ENCODE peak calls at places on chromosome 6, in nine cellular contexts. One of them, this sample, is unnamed.

GRCh38 chr6:170019259-170020040 is 268.0 kb downstream of the ERMARD start:
- DNase-seq in activated naive CD4-positive, alpha-beta T cell: no peak
- DNase-seq in neuronal stem cell: no peak
- DNase-seq in mesendoderm: no peak
- DNase-seq in fibroblast of pulmonary artery: no peak
- DNase-seq in activated T-helper 1 cell treated with Interleukin-2 at 50 U/mL for 16 hours: no peak
- DNase-seq in HEK293T: no peak
- DNase-seq in activated CD8-positive, alpha-beta memory T cell treated with anti-CD3 and anti-CD28 coated beads for 48 hours: no peak
- DNase-seq in effector CD4-positive, alpha-beta T cell: no peak
- DNase-seq in this sample: no peak

GRCh38 chr6:150301871-150302800 is 66.7 kb upstream of the IYD start:
- DNase-seq in activated naive CD4-positive, alpha-beta T cell: no peak
- DNase-seq in neuronal stem cell: no peak
- DNase-seq in mesendoderm: no peak
- DNase-seq in fibroblast of pulmonary artery: peak
- DNase-seq in activated T-helper 1 cell treated with Interleukin-2 at 50 U/mL for 16 hours: no peak
- DNase-seq in HEK293T: no peak
- DNase-seq in activated CD8-positive, alpha-beta memory T cell treated with anti-CD3 and anti-CD28 coated beads for 48 hours: no peak
- DNase-seq in effector CD4-positive, alpha-beta T cell: no peak
- DNase-seq in this sample: no peak

GRCh38 chr6:219641-220198 is 72.6 kb upstream of the DUSP22 start:
- DNase-seq in activated naive CD4-positive, alpha-beta T cell: no peak
- DNase-seq in neuronal stem cell: no peak
- DNase-seq in mesendoderm: peak
- DNase-seq in fibroblast of pulmonary artery: peak
- DNase-seq in activated T-helper 1 cell treated with Interleukin-2 at 50 U/mL for 16 hours: no peak
- DNase-seq in HEK293T: no peak
- DNase-seq in activated CD8-positive, alpha-beta memory T cell treated with anti-CD3 and anti-CD28 coated beads for 48 hours: no peak
- DNase-seq in effector CD4-positive, alpha-beta T cell: no peak
- DNase-seq in this sample: peak

GRCh38 chr6:55892749-55893357 is 17.5 kb upstream of the BMP5 start:
- DNase-seq in activated naive CD4-positive, alpha-beta T cell: no peak
- DNase-seq in neuronal stem cell: no peak
- DNase-seq in mesendoderm: peak
- DNase-seq in fibroblast of pulmonary artery: no peak
- DNase-seq in activated T-helper 1 cell treated with Interleukin-2 at 50 U/mL for 16 hours: no peak
- DNase-seq in HEK293T: no peak
- DNase-seq in activated CD8-positive, alpha-beta memory T cell treated with anti-CD3 and anti-CD28 coated beads for 48 hours: no peak
- DNase-seq in effector CD4-positive, alpha-beta T cell: no peak
- DNase-seq in this sample: peak

GRCh38 chr6:79946773-79947190 is 571 bp downstream of the ELOVL4 start:
- DNase-seq in activated naive CD4-positive, alpha-beta T cell: peak
- DNase-seq in neuronal stem cell: peak
- DNase-seq in mesendoderm: peak
- DNase-seq in fibroblast of pulmonary artery: peak
- DNase-seq in activated T-helper 1 cell treated with Interleukin-2 at 50 U/mL for 16 hours: no peak
- DNase-seq in HEK293T: peak
- DNase-seq in activated CD8-positive, alpha-beta memory T cell treated with anti-CD3 and anti-CD28 coated beads for 48 hours: no peak
- DNase-seq in effector CD4-positive, alpha-beta T cell: no peak
- DNase-seq in this sample: no peak

GRCh38 chr6:56399250-56399671 is 151.9 kb upstream of the COL21A1 start:
- DNase-seq in activated naive CD4-positive, alpha-beta T cell: no peak
- DNase-seq in neuronal stem cell: no peak
- DNase-seq in mesendoderm: peak
- DNase-seq in fibroblast of pulmonary artery: peak
- DNase-seq in activated T-helper 1 cell treated with Interleukin-2 at 50 U/mL for 16 hours: no peak
- DNase-seq in HEK293T: no peak
- DNase-seq in activated CD8-positive, alpha-beta memory T cell treated with anti-CD3 and anti-CD28 coated beads for 48 hours: no peak
- DNase-seq in effector CD4-positive, alpha-beta T cell: no peak
- DNase-seq in this sample: peak

GRCh38 chr6:110337481-110337880 is 20.7 kb downstream of the METTL24 start:
- DNase-seq in activated naive CD4-positive, alpha-beta T cell: no peak
- DNase-seq in neuronal stem cell: no peak
- DNase-seq in mesendoderm: no peak
- DNase-seq in fibroblast of pulmonary artery: peak
- DNase-seq in activated T-helper 1 cell treated with Interleukin-2 at 50 U/mL for 16 hours: no peak
- DNase-seq in HEK293T: no peak
- DNase-seq in activated CD8-positive, alpha-beta memory T cell treated with anti-CD3 and anti-CD28 coated beads for 48 hours: no peak
- DNase-seq in effector CD4-positive, alpha-beta T cell: no peak
- DNase-seq in this sample: no peak

GRCh38 chr6:38725414-38726183 is 10.5 kb downstream of the DNAH8 start:
- DNase-seq in activated naive CD4-positive, alpha-beta T cell: no peak
- DNase-seq in neuronal stem cell: no peak
- DNase-seq in mesendoderm: no peak
- DNase-seq in fibroblast of pulmonary artery: no peak
- DNase-seq in activated T-helper 1 cell treated with Interleukin-2 at 50 U/mL for 16 hours: no peak
- DNase-seq in HEK293T: no peak
- DNase-seq in activated CD8-positive, alpha-beta memory T cell treated with anti-CD3 and anti-CD28 coated beads for 48 hours: no peak
- DNase-seq in effector CD4-positive, alpha-beta T cell: no peak
- DNase-seq in this sample: no peak

GRCh38 chr6:42279144-42279781 is 61.6 kb upstream of the MRPS10 start:
- DNase-seq in activated naive CD4-positive, alpha-beta T cell: peak
- DNase-seq in neuronal stem cell: no peak
- DNase-seq in mesendoderm: no peak
- DNase-seq in fibroblast of pulmonary artery: peak
- DNase-seq in activated T-helper 1 cell treated with Interleukin-2 at 50 U/mL for 16 hours: no peak
- DNase-seq in HEK293T: no peak
- DNase-seq in activated CD8-positive, alpha-beta memory T cell treated with anti-CD3 and anti-CD28 coated beads for 48 hours: no peak
- DNase-seq in effector CD4-positive, alpha-beta T cell: no peak
- DNase-seq in this sample: no peak

GRCh38 chr6:132300323-132300949 is 100.8 kb downstream of the MOXD1 start:
- DNase-seq in activated naive CD4-positive, alpha-beta T cell: no peak
- DNase-seq in neuronal stem cell: no peak
- DNase-seq in mesendoderm: peak
- DNase-seq in fibroblast of pulmonary artery: peak
- DNase-seq in activated T-helper 1 cell treated with Interleukin-2 at 50 U/mL for 16 hours: no peak
- DNase-seq in HEK293T: peak
- DNase-seq in activated CD8-positive, alpha-beta memory T cell treated with anti-CD3 and anti-CD28 coated beads for 48 hours: no peak
- DNase-seq in effector CD4-positive, alpha-beta T cell: no peak
- DNase-seq in this sample: peak

GRCh38 chr6:55822005-55822404 is 53.4 kb downstream of the BMP5 start:
- DNase-seq in activated naive CD4-positive, alpha-beta T cell: no peak
- DNase-seq in neuronal stem cell: no peak
- DNase-seq in mesendoderm: no peak
- DNase-seq in fibroblast of pulmonary artery: no peak
- DNase-seq in activated T-helper 1 cell treated with Interleukin-2 at 50 U/mL for 16 hours: no peak
- DNase-seq in HEK293T: no peak
- DNase-seq in activated CD8-positive, alpha-beta memory T cell treated with anti-CD3 and anti-CD28 coated beads for 48 hours: no peak
- DNase-seq in effector CD4-positive, alpha-beta T cell: no peak
- DNase-seq in this sample: no peak

GRCh38 chr6:156595481-156595880 is 181.7 kb upstream of the ARID1B start:
- DNase-seq in activated naive CD4-positive, alpha-beta T cell: no peak
- DNase-seq in neuronal stem cell: no peak
- DNase-seq in mesendoderm: no peak
- DNase-seq in fibroblast of pulmonary artery: no peak
- DNase-seq in activated T-helper 1 cell treated with Interleukin-2 at 50 U/mL for 16 hours: no peak
- DNase-seq in HEK293T: no peak
- DNase-seq in activated CD8-positive, alpha-beta memory T cell treated with anti-CD3 and anti-CD28 coated beads for 48 hours: no peak
- DNase-seq in effector CD4-positive, alpha-beta T cell: no peak
- DNase-seq in this sample: no peak

GRCh38 chr6:33114428-33114827 is 38.6 kb downstream of the HLA-DPB1 start:
- DNase-seq in activated naive CD4-positive, alpha-beta T cell: no peak
- DNase-seq in neuronal stem cell: no peak
- DNase-seq in mesendoderm: no peak
- DNase-seq in fibroblast of pulmonary artery: no peak
- DNase-seq in activated T-helper 1 cell treated with Interleukin-2 at 50 U/mL for 16 hours: no peak
- DNase-seq in HEK293T: no peak
- DNase-seq in activated CD8-positive, alpha-beta memory T cell treated with anti-CD3 and anti-CD28 coated beads for 48 hours: no peak
- DNase-seq in effector CD4-positive, alpha-beta T cell: no peak
- DNase-seq in this sample: no peak

GRCh38 chr6:33632603-33633039 is 11.5 kb downstream of the ITPR3 start:
- DNase-seq in activated naive CD4-positive, alpha-beta T cell: peak
- DNase-seq in neuronal stem cell: no peak
- DNase-seq in mesendoderm: peak
- DNase-seq in fibroblast of pulmonary artery: peak
- DNase-seq in activated T-helper 1 cell treated with Interleukin-2 at 50 U/mL for 16 hours: peak
- DNase-seq in HEK293T: peak
- DNase-seq in activated CD8-positive, alpha-beta memory T cell treated with anti-CD3 and anti-CD28 coated beads for 48 hours: peak
- DNase-seq in effector CD4-positive, alpha-beta T cell: peak
- DNase-seq in this sample: peak

GRCh38 chr6:18350271-18350670 is 36.9 kb upstream of the RNF144B start:
- DNase-seq in activated naive CD4-positive, alpha-beta T cell: no peak
- DNase-seq in neuronal stem cell: no peak
- DNase-seq in mesendoderm: no peak
- DNase-seq in fibroblast of pulmonary artery: peak
- DNase-seq in activated T-helper 1 cell treated with Interleukin-2 at 50 U/mL for 16 hours: no peak
- DNase-seq in HEK293T: no peak
- DNase-seq in activated CD8-positive, alpha-beta memory T cell treated with anti-CD3 and anti-CD28 coated beads for 48 hours: no peak
- DNase-seq in effector CD4-positive, alpha-beta T cell: no peak
- DNase-seq in this sample: no peak

GRCh38 chr6:31396422-31397152 is 6.8 kb upstream of the MICA start:
- DNase-seq in activated naive CD4-positive, alpha-beta T cell: peak
- DNase-seq in neuronal stem cell: peak
- DNase-seq in mesendoderm: peak
- DNase-seq in fibroblast of pulmonary artery: peak
- DNase-seq in activated T-helper 1 cell treated with Interleukin-2 at 50 U/mL for 16 hours: peak
- DNase-seq in HEK293T: peak
- DNase-seq in activated CD8-positive, alpha-beta memory T cell treated with anti-CD3 and anti-CD28 coated beads for 48 hours: peak
- DNase-seq in effector CD4-positive, alpha-beta T cell: peak
- DNase-seq in this sample: peak

GRCh38 chr6:106727480-106728153 is 98.2 kb downstream of the QRSL1 start:
- DNase-seq in activated naive CD4-positive, alpha-beta T cell: no peak
- DNase-seq in neuronal stem cell: no peak
- DNase-seq in mesendoderm: no peak
- DNase-seq in fibroblast of pulmonary artery: no peak
- DNase-seq in activated T-helper 1 cell treated with Interleukin-2 at 50 U/mL for 16 hours: no peak
- DNase-seq in HEK293T: no peak
- DNase-seq in activated CD8-positive, alpha-beta memory T cell treated with anti-CD3 and anti-CD28 coated beads for 48 hours: no peak
- DNase-seq in effector CD4-positive, alpha-beta T cell: no peak
- DNase-seq in this sample: no peak

GRCh38 chr6:145323652-145324051 is 411.7 kb downstream of the EPM2A start:
- DNase-seq in activated naive CD4-positive, alpha-beta T cell: no peak
- DNase-seq in neuronal stem cell: no peak
- DNase-seq in mesendoderm: no peak
- DNase-seq in fibroblast of pulmonary artery: no peak
- DNase-seq in activated T-helper 1 cell treated with Interleukin-2 at 50 U/mL for 16 hours: no peak
- DNase-seq in HEK293T: no peak
- DNase-seq in activated CD8-positive, alpha-beta memory T cell treated with anti-CD3 and anti-CD28 coated beads for 48 hours: no peak
- DNase-seq in effector CD4-positive, alpha-beta T cell: no peak
- DNase-seq in this sample: no peak

GRCh38 chr6:135087403-135087802 is 32.8 kb upstream of the HBS1L start:
- DNase-seq in activated naive CD4-positive, alpha-beta T cell: no peak
- DNase-seq in neuronal stem cell: no peak
- DNase-seq in mesendoderm: peak
- DNase-seq in fibroblast of pulmonary artery: no peak
- DNase-seq in activated T-helper 1 cell treated with Interleukin-2 at 50 U/mL for 16 hours: no peak
- DNase-seq in HEK293T: peak
- DNase-seq in activated CD8-positive, alpha-beta memory T cell treated with anti-CD3 and anti-CD28 coated beads for 48 hours: no peak
- DNase-seq in effector CD4-positive, alpha-beta T cell: no peak
- DNase-seq in this sample: no peak

GRCh38 chr6:52363222-52363867 is 1.4 kb downstream of the PAQR8 start:
- DNase-seq in activated naive CD4-positive, alpha-beta T cell: no peak
- DNase-seq in neuronal stem cell: no peak
- DNase-seq in mesendoderm: no peak
- DNase-seq in fibroblast of pulmonary artery: no peak
- DNase-seq in activated T-helper 1 cell treated with Interleukin-2 at 50 U/mL for 16 hours: no peak
- DNase-seq in HEK293T: no peak
- DNase-seq in activated CD8-positive, alpha-beta memory T cell treated with anti-CD3 and anti-CD28 coated beads for 48 hours: no peak
- DNase-seq in effector CD4-positive, alpha-beta T cell: no peak
- DNase-seq in this sample: no peak

GRCh38 chr6:43723737-43724295 is 36.2 kb upstream of the MRPS18A start:
- DNase-seq in activated naive CD4-positive, alpha-beta T cell: peak
- DNase-seq in neuronal stem cell: peak
- DNase-seq in mesendoderm: peak
- DNase-seq in fibroblast of pulmonary artery: peak
- DNase-seq in activated T-helper 1 cell treated with Interleukin-2 at 50 U/mL for 16 hours: peak
- DNase-seq in HEK293T: peak
- DNase-seq in activated CD8-positive, alpha-beta memory T cell treated with anti-CD3 and anti-CD28 coated beads for 48 hours: no peak
- DNase-seq in effector CD4-positive, alpha-beta T cell: peak
- DNase-seq in this sample: peak

GRCh38 chr6:33312361-33313104 is 1.3 kb downstream of the TAPBP start:
- DNase-seq in activated naive CD4-positive, alpha-beta T cell: peak
- DNase-seq in neuronal stem cell: no peak
- DNase-seq in mesendoderm: peak
- DNase-seq in fibroblast of pulmonary artery: peak
- DNase-seq in activated T-helper 1 cell treated with Interleukin-2 at 50 U/mL for 16 hours: peak
- DNase-seq in HEK293T: peak
- DNase-seq in activated CD8-positive, alpha-beta memory T cell treated with anti-CD3 and anti-CD28 coated beads for 48 hours: peak
- DNase-seq in effector CD4-positive, alpha-beta T cell: peak
- DNase-seq in this sample: peak

GRCh38 chr6:111477481-111477938 is 5.5 kb downstream of the REV3L start:
- DNase-seq in activated naive CD4-positive, alpha-beta T cell: no peak
- DNase-seq in neuronal stem cell: no peak
- DNase-seq in mesendoderm: peak
- DNase-seq in fibroblast of pulmonary artery: no peak
- DNase-seq in activated T-helper 1 cell treated with Interleukin-2 at 50 U/mL for 16 hours: no peak
- DNase-seq in HEK293T: no peak
- DNase-seq in activated CD8-positive, alpha-beta memory T cell treated with anti-CD3 and anti-CD28 coated beads for 48 hours: no peak
- DNase-seq in effector CD4-positive, alpha-beta T cell: no peak
- DNase-seq in this sample: peak

GRCh38 chr6:55777461-55777860 is 97.9 kb downstream of the BMP5 start:
- DNase-seq in activated naive CD4-positive, alpha-beta T cell: no peak
- DNase-seq in neuronal stem cell: no peak
- DNase-seq in mesendoderm: no peak
- DNase-seq in fibroblast of pulmonary artery: no peak
- DNase-seq in activated T-helper 1 cell treated with Interleukin-2 at 50 U/mL for 16 hours: no peak
- DNase-seq in HEK293T: no peak
- DNase-seq in activated CD8-positive, alpha-beta memory T cell treated with anti-CD3 and anti-CD28 coated beads for 48 hours: no peak
- DNase-seq in effector CD4-positive, alpha-beta T cell: no peak
- DNase-seq in this sample: no peak

GRCh38 chr6:48111575-48111974 is 578 bp upstream of the PTCHD4 start:
- DNase-seq in activated naive CD4-positive, alpha-beta T cell: no peak
- DNase-seq in neuronal stem cell: no peak
- DNase-seq in mesendoderm: peak
- DNase-seq in fibroblast of pulmonary artery: peak
- DNase-seq in activated T-helper 1 cell treated with Interleukin-2 at 50 U/mL for 16 hours: no peak
- DNase-seq in HEK293T: no peak
- DNase-seq in activated CD8-positive, alpha-beta memory T cell treated with anti-CD3 and anti-CD28 coated beads for 48 hours: no peak
- DNase-seq in effector CD4-positive, alpha-beta T cell: no peak
- DNase-seq in this sample: no peak

GRCh38 chr6:2237001-2237400 is 8.4 kb downstream of the GMDS start:
- DNase-seq in activated naive CD4-positive, alpha-beta T cell: no peak
- DNase-seq in neuronal stem cell: no peak
- DNase-seq in mesendoderm: no peak
- DNase-seq in fibroblast of pulmonary artery: peak
- DNase-seq in activated T-helper 1 cell treated with Interleukin-2 at 50 U/mL for 16 hours: no peak
- DNase-seq in HEK293T: no peak
- DNase-seq in activated CD8-positive, alpha-beta memory T cell treated with anti-CD3 and anti-CD28 coated beads for 48 hours: no peak
- DNase-seq in effector CD4-positive, alpha-beta T cell: no peak
- DNase-seq in this sample: no peak

This sample was measured in endodermal cell.